ENCODE peak calls at places on chromosome 21, in six cellular contexts. C is K562, R is GM12878, Y is H1, N is HepG2, K is GM12891. E is an unnamed sample.

GRCh38 chr21:41529769-41530168 is 21.8 kb upstream of the TMPRSS2 start:
- DNase-seq in Y (no peak), C (no peak), N (no peak), K (no peak), R (no peak), E (no peak)

GRCh38 chr21:38479641-38480515 is 18.4 kb downstream of the ERG start:
- DNase-seq in Y (no peak), K (no peak), C (no peak), R (no peak), N (no peak), E (no peak)

GRCh38 chr21:16176570-16176969 is 446.8 kb downstream of the USP25 start:
- DNase-seq in Y (no peak), C (no peak), K (no peak), N (no peak), R (no peak), E (no peak)

GRCh38 chr21:22343721-22344120 is 1345.5 kb downstream of the NCAM2 start:
- DNase-seq in R (no peak), Y (no peak), C (no peak), K (no peak), N (no peak), E (no peak)

GRCh38 chr21:41247976-41248545 is 68.5 kb upstream of the FAM3B start:
- DNase-seq in N (no peak), Y (no peak), C (no peak), R (no peak), K (no peak), E (no peak)

GRCh38 chr21:38422067-38422466 is 76.2 kb downstream of the ERG start:
- DNase-seq in N (no peak), C (no peak), Y (no peak), K (no peak), R (no peak), E (no peak)

GRCh38 chr21:36699026-36699545 is at the start of gene SIM2:
- DNase-seq in N (no peak), Y (no peak), R (no peak), K (peak; percentile 22), C (no peak), E (peak; percentile 22)

GRCh38 chr21:36859744-36860501 is 106.5 kb downstream of the HLCS start:
- DNase-seq in K (no peak), C (peak; percentile 96), R (no peak), N (peak; percentile 81), Y (peak; percentile 31), E (peak; percentile 26)

GRCh38 chr21:40381111-40381510 is 465.8 kb downstream of the DSCAM start:
- DNase-seq in R (no peak), N (no peak), K (no peak), C (no peak), Y (no peak), E (no peak)

GRCh38 chr21:15240846-15241245 is 176.0 kb upstream of the NRIP1 start:
- DNase-seq in K (no peak), R (no peak), N (no peak), C (no peak), Y (no peak), E (no peak)

GRCh38 chr21:36257657-36258056 is 62.3 kb upstream of the MORC3 start:
- DNase-seq in N (no peak), Y (no peak), R (no peak), K (no peak), C (no peak), E (no peak)

GRCh38 chr21:23574932-23575331 is 2032.3 kb downstream of the MRPL39 start:
- DNase-seq in K (no peak), N (no peak), C (no peak), Y (peak; percentile 9), R (no peak), E (no peak)
- TF ChIP-seq TAF1 in K (no peak), N (no peak), C (no peak), Y (no peak), R (no peak), E (no peak)

DNA sequence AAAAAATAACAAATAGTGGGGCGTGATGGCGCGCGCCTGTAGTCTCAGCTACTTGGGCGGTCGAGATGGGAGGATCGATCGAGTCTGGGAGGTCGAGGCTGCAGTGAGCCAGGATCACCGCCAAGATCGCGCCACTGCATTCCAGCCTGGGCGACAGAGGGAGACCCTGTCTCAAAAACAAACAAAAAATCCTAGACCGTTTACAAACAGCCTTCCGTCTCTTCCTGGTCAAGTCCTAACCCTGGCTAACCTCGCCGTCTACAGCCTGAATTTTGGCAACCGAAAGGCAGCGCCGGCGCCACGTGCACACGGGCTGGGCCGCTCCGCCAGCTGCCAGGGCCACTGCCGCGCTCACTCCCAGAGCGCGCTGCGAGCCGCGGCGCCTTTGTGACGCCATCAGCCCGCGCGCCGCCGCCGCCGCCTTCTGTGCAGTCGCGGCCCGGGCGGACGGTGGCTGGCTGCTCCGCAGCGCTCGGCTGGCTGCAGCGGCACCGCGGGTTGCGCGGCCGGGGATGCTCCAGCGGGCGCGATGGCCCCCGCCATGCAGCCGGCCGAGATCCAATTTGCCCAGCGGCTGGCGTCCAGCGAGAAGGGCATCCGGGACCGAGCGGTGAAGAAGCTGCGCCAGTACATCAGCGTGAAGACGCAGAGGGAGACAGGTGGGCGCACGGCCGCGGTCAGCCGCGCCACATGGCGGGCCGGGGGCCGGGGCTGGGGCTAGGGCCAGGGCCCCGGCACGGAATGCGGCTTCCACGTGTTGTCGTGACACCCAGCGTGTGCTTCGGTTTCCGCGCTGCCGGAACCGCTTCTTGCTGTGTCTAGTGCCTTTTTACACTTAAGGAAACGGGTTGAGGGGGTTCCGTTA is at the start of the genes HSF2BP and RRP1B:
- DNase-seq in K (peak; percentile 95), N (peak; percentile 65), Y (peak; percentile 44), R (no peak), C (peak; percentile 95), E (peak; percentile 93)
- TF ChIP-seq POLR2A in K (peak; percentile 72), N (peak; percentile 90), Y (peak; percentile 88), R (peak; percentile 92), C (peak; percentile 91), E (peak; percentile 94)

GRCh38 chr21:27220416-27220815 is 253.5 kb upstream of the ADAMTS5 start:
- DNase-seq in K (no peak), C (no peak), N (no peak), Y (no peak), R (no peak), E (no peak)
- TF ChIP-seq POLR2AphosphoS5 in K (no peak), C (no peak), N (no peak), Y (no peak), R (no peak), E (no peak)

GRCh38 chr21:33374080-33374873 is 28.9 kb upstream of the IFNGR2 start:
- DNase-seq in C (peak; percentile 55), N (peak; percentile 39), Y (no peak), K (no peak), R (no peak), E (no peak)
- TF ChIP-seq TAF1 in C (no peak), N (no peak), Y (no peak), K (no peak), R (no peak), E (no peak)

DNA sequence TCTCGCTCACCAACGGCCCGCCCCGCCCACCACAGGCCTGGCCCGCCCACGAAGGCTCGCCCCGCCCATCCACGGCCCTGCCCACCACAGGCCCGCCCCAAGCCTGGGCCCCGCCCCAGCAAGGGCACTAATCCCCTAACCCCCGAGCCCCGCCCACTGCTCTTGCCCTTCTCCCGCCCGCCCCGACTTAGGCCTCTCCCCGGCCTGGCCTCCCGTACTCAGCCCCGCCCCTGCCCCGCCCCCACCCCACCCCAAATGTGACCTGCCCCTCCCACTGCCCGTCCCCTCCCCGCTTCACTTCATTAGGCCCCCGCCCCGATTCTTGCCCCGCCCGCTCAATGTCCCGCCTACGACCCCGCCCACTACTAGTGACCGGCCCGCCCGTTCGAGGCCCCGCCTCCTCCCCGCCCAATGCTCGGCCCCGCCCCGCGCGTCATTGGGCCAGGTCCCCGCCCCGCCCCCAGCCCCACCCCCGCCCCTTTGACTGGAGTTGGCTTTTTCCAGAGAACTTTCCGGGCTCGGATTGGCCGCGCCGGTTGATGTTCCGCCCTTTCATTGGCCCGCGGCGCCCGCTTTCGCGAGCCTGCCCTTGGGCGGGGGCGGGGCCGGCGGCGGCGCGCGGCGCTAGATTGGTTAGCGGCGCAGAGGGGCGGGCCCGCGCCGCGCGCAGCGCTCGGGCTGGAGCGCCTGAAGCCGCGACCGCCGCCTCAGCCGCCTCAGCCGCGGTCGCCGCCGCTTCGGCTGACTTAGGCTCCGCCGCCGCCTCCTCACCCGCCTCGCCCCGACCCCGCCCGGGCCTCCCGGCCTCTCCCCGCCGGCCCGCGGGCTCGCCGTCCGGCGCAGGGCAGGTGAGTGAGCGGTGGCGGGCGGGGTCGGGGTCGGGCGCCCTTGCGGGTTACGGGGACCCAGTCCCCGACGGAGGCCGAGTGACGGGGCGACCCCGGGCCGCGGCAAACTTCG is at the start of gene PCBP3:
- DNase-seq in N (no peak), Y (peak; percentile 86), C (peak; percentile 98), R (peak; percentile 66), K (peak; percentile 89), E (peak; percentile 67)
- TF ChIP-seq POLR2A in N (no peak), Y (peak; percentile 49), C (no peak), R (peak; percentile 65), K (no peak), E (peak; percentile 47)

E was measured in GM12892.